ENCODE peak calls at places on chromosomes 3 and 15, in six cellular contexts. One of them, this sample, is unnamed.

GRCh38 chr3:127734754-127735473 is 62.2 kb downstream of the ABTB1 start:
- DNase-seq in AG04450: peak; percentile 85
- DNase-seq in stimulated activated CD4-positive, alpha-beta T cell treated with anti-CD3 and anti-CD28 coated beads, Interleukin-1b, Interleukin-23, amount 100 ng/mL, for 4 hours: no peak
- DNase-seq in GM23248: peak; percentile 97
- DNase-seq in A549: no peak
- DNase-seq in activated CD8-positive, alpha-beta memory T cell treated with anti-CD3 and anti-CD28 coated beads for 48 hours: no peak
- DNase-seq in this sample: no peak

GRCh38 chr3:10420745-10421475 is 84.5 kb downstream of the ATP2B2 start:
- DNase-seq in AG04450: no peak
- DNase-seq in stimulated activated CD4-positive, alpha-beta T cell treated with anti-CD3 and anti-CD28 coated beads, Interleukin-1b, Interleukin-23, amount 100 ng/mL, for 4 hours: no peak
- DNase-seq in GM23248: no peak
- DNase-seq in A549: no peak
- DNase-seq in activated CD8-positive, alpha-beta memory T cell treated with anti-CD3 and anti-CD28 coated beads for 48 hours: no peak
- DNase-seq in this sample: no peak

GRCh38 chr3:24272875-24273274 is 221.8 kb downstream of the THRB start:
- DNase-seq in AG04450: no peak
- DNase-seq in stimulated activated CD4-positive, alpha-beta T cell treated with anti-CD3 and anti-CD28 coated beads, Interleukin-1b, Interleukin-23, amount 100 ng/mL, for 4 hours: no peak
- DNase-seq in GM23248: no peak
- DNase-seq in A549: no peak
- DNase-seq in activated CD8-positive, alpha-beta memory T cell treated with anti-CD3 and anti-CD28 coated beads for 48 hours: no peak
- DNase-seq in this sample: no peak

GRCh38 chr3:126146525-126147146 is 33.8 kb downstream of the ALDH1L1 start:
- DNase-seq in AG04450: no peak
- DNase-seq in stimulated activated CD4-positive, alpha-beta T cell treated with anti-CD3 and anti-CD28 coated beads, Interleukin-1b, Interleukin-23, amount 100 ng/mL, for 4 hours: no peak
- DNase-seq in GM23248: no peak
- DNase-seq in A549: no peak
- DNase-seq in activated CD8-positive, alpha-beta memory T cell treated with anti-CD3 and anti-CD28 coated beads for 48 hours: no peak
- DNase-seq in this sample: no peak

GRCh38 chr3:70933105-70933810 is 620.8 kb upstream of the MDFIC2 start:
- DNase-seq in AG04450: no peak
- DNase-seq in stimulated activated CD4-positive, alpha-beta T cell treated with anti-CD3 and anti-CD28 coated beads, Interleukin-1b, Interleukin-23, amount 100 ng/mL, for 4 hours: no peak
- DNase-seq in GM23248: no peak
- DNase-seq in A549: no peak
- DNase-seq in activated CD8-positive, alpha-beta memory T cell treated with anti-CD3 and anti-CD28 coated beads for 48 hours: no peak
- DNase-seq in this sample: no peak

GRCh38 chr3:49869525-49870126 is at the start of gene CAMKV:
- DNase-seq in AG04450: no peak
- DNase-seq in stimulated activated CD4-positive, alpha-beta T cell treated with anti-CD3 and anti-CD28 coated beads, Interleukin-1b, Interleukin-23, amount 100 ng/mL, for 4 hours: no peak
- DNase-seq in GM23248: peak; percentile 24
- DNase-seq in A549: no peak
- DNase-seq in activated CD8-positive, alpha-beta memory T cell treated with anti-CD3 and anti-CD28 coated beads for 48 hours: no peak
- DNase-seq in this sample: peak; percentile 86

GRCh38 chr3:184525337-184526157 is 36.0 kb upstream of the EPHB3 start:
- DNase-seq in AG04450: no peak
- DNase-seq in stimulated activated CD4-positive, alpha-beta T cell treated with anti-CD3 and anti-CD28 coated beads, Interleukin-1b, Interleukin-23, amount 100 ng/mL, for 4 hours: peak; percentile 9
- DNase-seq in GM23248: peak; percentile 20
- DNase-seq in A549: no peak
- DNase-seq in activated CD8-positive, alpha-beta memory T cell treated with anti-CD3 and anti-CD28 coated beads for 48 hours: no peak
- DNase-seq in this sample: no peak

GRCh38 chr15:61124195-61124594 is 104.9 kb downstream of the RORA start:
- DNase-seq in AG04450: no peak
- DNase-seq in stimulated activated CD4-positive, alpha-beta T cell treated with anti-CD3 and anti-CD28 coated beads, Interleukin-1b, Interleukin-23, amount 100 ng/mL, for 4 hours: no peak
- DNase-seq in GM23248: no peak
- DNase-seq in A549: no peak
- DNase-seq in activated CD8-positive, alpha-beta memory T cell treated with anti-CD3 and anti-CD28 coated beads for 48 hours: no peak
- DNase-seq in this sample: no peak

GRCh38 chr3:172098698-172099494 is 59.5 kb downstream of the FNDC3B start:
- DNase-seq in AG04450: no peak
- DNase-seq in stimulated activated CD4-positive, alpha-beta T cell treated with anti-CD3 and anti-CD28 coated beads, Interleukin-1b, Interleukin-23, amount 100 ng/mL, for 4 hours: no peak
- DNase-seq in GM23248: no peak
- DNase-seq in A549: no peak
- DNase-seq in activated CD8-positive, alpha-beta memory T cell treated with anti-CD3 and anti-CD28 coated beads for 48 hours: no peak
- DNase-seq in this sample: no peak

GRCh38 chr3:13122101-13123055 is 49.1 kb upstream of the IQSEC1 start:
- DNase-seq in AG04450: no peak
- DNase-seq in stimulated activated CD4-positive, alpha-beta T cell treated with anti-CD3 and anti-CD28 coated beads, Interleukin-1b, Interleukin-23, amount 100 ng/mL, for 4 hours: no peak
- DNase-seq in GM23248: no peak
- DNase-seq in A549: no peak
- DNase-seq in activated CD8-positive, alpha-beta memory T cell treated with anti-CD3 and anti-CD28 coated beads for 48 hours: no peak
- DNase-seq in this sample: no peak

GRCh38 chr15:40340038-40340739 is 550 bp downstream of the CCDC9B start:
- DNase-seq in AG04450: no peak
- DNase-seq in stimulated activated CD4-positive, alpha-beta T cell treated with anti-CD3 and anti-CD28 coated beads, Interleukin-1b, Interleukin-23, amount 100 ng/mL, for 4 hours: no peak
- DNase-seq in GM23248: peak; percentile 77
- DNase-seq in A549: peak; percentile 13
- DNase-seq in activated CD8-positive, alpha-beta memory T cell treated with anti-CD3 and anti-CD28 coated beads for 48 hours: no peak
- DNase-seq in this sample: no peak

GRCh38 chr15:48644827-48645557 is 517 bp downstream of the FBN1 start:
- DNase-seq in AG04450: no peak
- DNase-seq in stimulated activated CD4-positive, alpha-beta T cell treated with anti-CD3 and anti-CD28 coated beads, Interleukin-1b, Interleukin-23, amount 100 ng/mL, for 4 hours: no peak
- DNase-seq in GM23248: peak; percentile 78
- DNase-seq in A549: peak; percentile 58
- DNase-seq in activated CD8-positive, alpha-beta memory T cell treated with anti-CD3 and anti-CD28 coated beads for 48 hours: no peak
- DNase-seq in this sample: peak; percentile 26

GRCh38 chr3:49602877-49603411 is 48.7 kb downstream of the BSN start:
- DNase-seq in AG04450: no peak
- DNase-seq in stimulated activated CD4-positive, alpha-beta T cell treated with anti-CD3 and anti-CD28 coated beads, Interleukin-1b, Interleukin-23, amount 100 ng/mL, for 4 hours: peak; percentile 28
- DNase-seq in GM23248: no peak
- DNase-seq in A549: no peak
- DNase-seq in activated CD8-positive, alpha-beta memory T cell treated with anti-CD3 and anti-CD28 coated beads for 48 hours: peak; percentile 19
- DNase-seq in this sample: peak; percentile 5

GRCh38 chr15:79099692-79100091 is 9.1 kb upstream of the RASGRF1 start:
- DNase-seq in AG04450: no peak
- DNase-seq in stimulated activated CD4-positive, alpha-beta T cell treated with anti-CD3 and anti-CD28 coated beads, Interleukin-1b, Interleukin-23, amount 100 ng/mL, for 4 hours: no peak
- DNase-seq in GM23248: peak; percentile 11
- DNase-seq in A549: no peak
- DNase-seq in activated CD8-positive, alpha-beta memory T cell treated with anti-CD3 and anti-CD28 coated beads for 48 hours: no peak
- DNase-seq in this sample: no peak

GRCh38 chr3:49845694-49846093 is 10.7 kb downstream of the TRAIP start:
- DNase-seq in AG04450: no peak
- DNase-seq in stimulated activated CD4-positive, alpha-beta T cell treated with anti-CD3 and anti-CD28 coated beads, Interleukin-1b, Interleukin-23, amount 100 ng/mL, for 4 hours: no peak
- DNase-seq in GM23248: no peak
- DNase-seq in A549: no peak
- DNase-seq in activated CD8-positive, alpha-beta memory T cell treated with anti-CD3 and anti-CD28 coated beads for 48 hours: no peak
- DNase-seq in this sample: no peak

GRCh38 chr3:4719011-4719649 is 226.0 kb downstream of the ITPR1 start:
- DNase-seq in AG04450: peak; percentile 24
- DNase-seq in stimulated activated CD4-positive, alpha-beta T cell treated with anti-CD3 and anti-CD28 coated beads, Interleukin-1b, Interleukin-23, amount 100 ng/mL, for 4 hours: no peak
- DNase-seq in GM23248: no peak
- DNase-seq in A549: no peak
- DNase-seq in activated CD8-positive, alpha-beta memory T cell treated with anti-CD3 and anti-CD28 coated beads for 48 hours: no peak
- DNase-seq in this sample: no peak

GRCh38 chr15:31474059-31474868 is 147.6 kb downstream of the KLF13 start:
- DNase-seq in AG04450: no peak
- DNase-seq in stimulated activated CD4-positive, alpha-beta T cell treated with anti-CD3 and anti-CD28 coated beads, Interleukin-1b, Interleukin-23, amount 100 ng/mL, for 4 hours: no peak
- DNase-seq in GM23248: no peak
- DNase-seq in A549: no peak
- DNase-seq in activated CD8-positive, alpha-beta memory T cell treated with anti-CD3 and anti-CD28 coated beads for 48 hours: no peak
- DNase-seq in this sample: no peak

GRCh38 chr3:20225769-20226168 is 39.8 kb upstream of the SGO1 start:
- DNase-seq in AG04450: no peak
- DNase-seq in stimulated activated CD4-positive, alpha-beta T cell treated with anti-CD3 and anti-CD28 coated beads, Interleukin-1b, Interleukin-23, amount 100 ng/mL, for 4 hours: no peak
- DNase-seq in GM23248: peak; percentile 57
- DNase-seq in A549: peak; percentile 42
- DNase-seq in activated CD8-positive, alpha-beta memory T cell treated with anti-CD3 and anti-CD28 coated beads for 48 hours: no peak
- DNase-seq in this sample: peak; percentile 23

GRCh38 chr15:96285715-96286367 is 44.7 kb upstream of the NR2F2 start:
- DNase-seq in AG04450: no peak
- DNase-seq in stimulated activated CD4-positive, alpha-beta T cell treated with anti-CD3 and anti-CD28 coated beads, Interleukin-1b, Interleukin-23, amount 100 ng/mL, for 4 hours: no peak
- DNase-seq in GM23248: no peak
- DNase-seq in A549: no peak
- DNase-seq in activated CD8-positive, alpha-beta memory T cell treated with anti-CD3 and anti-CD28 coated beads for 48 hours: no peak
- DNase-seq in this sample: no peak

GRCh38 chr3:78741066-78741645 is 1026.6 kb downstream of the ROBO1 start:
- DNase-seq in AG04450: no peak
- DNase-seq in stimulated activated CD4-positive, alpha-beta T cell treated with anti-CD3 and anti-CD28 coated beads, Interleukin-1b, Interleukin-23, amount 100 ng/mL, for 4 hours: no peak
- DNase-seq in GM23248: no peak
- DNase-seq in A549: peak; percentile 22
- DNase-seq in activated CD8-positive, alpha-beta memory T cell treated with anti-CD3 and anti-CD28 coated beads for 48 hours: no peak
- DNase-seq in this sample: no peak

GRCh38 chr15:60928210-60928609 is 300.9 kb downstream of the RORA start:
- DNase-seq in AG04450: no peak
- DNase-seq in stimulated activated CD4-positive, alpha-beta T cell treated with anti-CD3 and anti-CD28 coated beads, Interleukin-1b, Interleukin-23, amount 100 ng/mL, for 4 hours: no peak
- DNase-seq in GM23248: no peak
- DNase-seq in A549: no peak
- DNase-seq in activated CD8-positive, alpha-beta memory T cell treated with anti-CD3 and anti-CD28 coated beads for 48 hours: no peak
- DNase-seq in this sample: no peak

GRCh38 chr3:133828576-133829309 is 23.1 kb downstream of the SRPRB start:
- DNase-seq in AG04450: no peak
- DNase-seq in stimulated activated CD4-positive, alpha-beta T cell treated with anti-CD3 and anti-CD28 coated beads, Interleukin-1b, Interleukin-23, amount 100 ng/mL, for 4 hours: no peak
- DNase-seq in GM23248: no peak
- DNase-seq in A549: no peak
- DNase-seq in activated CD8-positive, alpha-beta memory T cell treated with anti-CD3 and anti-CD28 coated beads for 48 hours: no peak
- DNase-seq in this sample: no peak

GRCh38 chr15:67406257-67406861 is 114.6 kb upstream of the C15orf61 start:
- DNase-seq in AG04450: no peak
- DNase-seq in stimulated activated CD4-positive, alpha-beta T cell treated with anti-CD3 and anti-CD28 coated beads, Interleukin-1b, Interleukin-23, amount 100 ng/mL, for 4 hours: no peak
- DNase-seq in GM23248: peak; percentile 13
- DNase-seq in A549: no peak
- DNase-seq in activated CD8-positive, alpha-beta memory T cell treated with anti-CD3 and anti-CD28 coated beads for 48 hours: no peak
- DNase-seq in this sample: no peak

This sample was measured in HEK293T.